ENCODE peak calls at places on chromosomes 4 and X, in eight cellular contexts. T is right atrium auricular region, G is HFFc6, R is esophagus squamous epithelium, Q is fibroblast of mammary gland, X is astrocyte of the spinal cord, N is A549, W is GM23338. E is an unnamed sample.

GRCh38 chrX:38939067-38939466 is 137.8 kb downstream of the MID1IP1 start:
- DNase-seq in X (peak), N (no peak), T (no peak), G (no peak), W (no peak), R (no peak), Q (peak), E (peak)

GRCh38 chr4:146051724-146052396 is 113.2 kb upstream of the ZNF827 start:
- DNase-seq in T (no peak), X (peak), N (no peak), Q (peak), W (no peak), G (peak), R (no peak), E (peak)

GRCh38 chr4:168631241-168632151 is 134.6 kb downstream of the PALLD start:
- DNase-seq in N (peak), R (no peak), T (peak), X (peak), G (no peak), Q (peak), W (peak), E (peak)

GRCh38 chrX:154775611-154776349 is 13.1 kb downstream of the DKC1 start:
- DNase-seq in Q (peak), G (no peak), R (no peak), T (no peak), W (no peak), X (no peak), N (no peak), E (no peak)

GRCh38 chrX:82677281-82677680 is 830.8 kb upstream of the POU3F4 start:
- DNase-seq in X (peak), T (no peak), W (no peak), N (no peak), R (no peak), Q (no peak), G (no peak), E (no peak)

GRCh38 chrX:48786341-48786800 is at the start of gene GATA1:
- DNase-seq in T (no peak), X (no peak), R (no peak), G (no peak), Q (no peak), W (no peak), N (no peak), E (no peak)

GRCh38 chr4:31081375-31081774 is 361.2 kb downstream of the PCDH7 start:
- DNase-seq in W (no peak), G (no peak), N (no peak), Q (peak), R (no peak), T (no peak), X (peak), E (peak)

GRCh38 chr4:3346146-3346545 is 53.3 kb downstream of the RGS12 start:
- DNase-seq in X (peak), T (peak), G (peak), W (peak), Q (peak), N (peak), R (no peak), E (peak)

GRCh38 chr4:122379239-122379638 is 428 bp downstream of the ADAD1 start:
- DNase-seq in G (no peak), N (no peak), X (no peak), T (no peak), R (no peak), W (no peak), Q (no peak), E (no peak)

GRCh38 chrX:75181721-75182120 is 25.6 kb upstream of the ABCB7 start:
- DNase-seq in T (no peak), R (no peak), X (peak), W (no peak), G (peak), Q (peak), N (no peak), E (peak)

GRCh38 chr4:74635074-74635473 is 159.2 kb downstream of the BTC start:
- DNase-seq in W (no peak), N (no peak), G (no peak), R (no peak), Q (no peak), T (no peak), X (no peak), E (no peak)

GRCh38 chr4:46386570-46386969 is 3.4 kb downstream of the GABRA2 start:
- DNase-seq in G (no peak), N (no peak), R (no peak), T (no peak), Q (peak), X (no peak), W (peak), E (no peak)
- TF ChIP-seq CTCF in G (no peak), N (no peak), R (no peak), T (no peak), Q (no peak), X (peak), W (peak), E (peak)

GRCh38 chrX:119502727-119503483 is 34.7 kb downstream of the SLC25A5 start:
- DNase-seq in Q (peak), G (peak), W (no peak), N (peak), X (peak), T (no peak), R (no peak), E (no peak)
- TF ChIP-seq CTCF in Q (no peak), G (no peak), W (no peak), N (no peak), X (no peak), T (no peak), R (no peak), E (no peak)

GRCh38 chrX:15834827-15835595 is 19.6 kb downstream of the AP1S2 start:
- DNase-seq in N (no peak), Q (no peak), R (no peak), T (no peak), G (no peak), W (no peak), X (peak), E (no peak)

GRCh38 chrX:15843960-15844359 is 10.7 kb downstream of the AP1S2 start:
- DNase-seq in R (no peak), T (no peak), Q (no peak), G (no peak), X (no peak), W (no peak), N (no peak), E (no peak)

GRCh38 chrX:15834051-15834450 is 20.6 kb downstream of the AP1S2 start:
- DNase-seq in R (no peak), G (no peak), N (no peak), X (no peak), W (no peak), Q (no peak), T (no peak), E (no peak)

DNA sequence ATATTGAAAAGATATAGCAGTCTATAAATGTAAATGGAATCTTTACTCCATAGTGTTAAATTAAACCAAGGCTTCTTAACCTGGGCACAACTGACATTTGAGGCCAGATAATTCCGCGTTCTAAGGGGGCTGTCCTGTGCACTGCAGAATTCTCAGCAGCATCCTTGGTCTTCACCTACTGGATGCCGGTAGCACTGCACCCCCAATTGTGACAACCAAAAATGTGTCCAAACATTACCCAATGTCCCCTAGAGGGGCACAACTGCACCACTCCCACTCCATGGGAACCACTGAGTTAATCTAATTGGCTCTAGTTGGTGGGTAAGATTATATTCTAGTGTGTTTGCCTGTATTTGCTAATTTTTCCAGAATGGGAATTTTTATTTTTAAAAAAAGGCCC is 16.6 kb downstream of the AP1S2 start:
- DNase-seq in Q (no peak), X (no peak), T (no peak), R (no peak), G (no peak), W (peak), N (peak), E (no peak)
- TF ChIP-seq CTCF in Q (peak), X (peak), T (no peak), R (no peak), G (peak), W (peak), N (no peak), E (peak)

DNA sequence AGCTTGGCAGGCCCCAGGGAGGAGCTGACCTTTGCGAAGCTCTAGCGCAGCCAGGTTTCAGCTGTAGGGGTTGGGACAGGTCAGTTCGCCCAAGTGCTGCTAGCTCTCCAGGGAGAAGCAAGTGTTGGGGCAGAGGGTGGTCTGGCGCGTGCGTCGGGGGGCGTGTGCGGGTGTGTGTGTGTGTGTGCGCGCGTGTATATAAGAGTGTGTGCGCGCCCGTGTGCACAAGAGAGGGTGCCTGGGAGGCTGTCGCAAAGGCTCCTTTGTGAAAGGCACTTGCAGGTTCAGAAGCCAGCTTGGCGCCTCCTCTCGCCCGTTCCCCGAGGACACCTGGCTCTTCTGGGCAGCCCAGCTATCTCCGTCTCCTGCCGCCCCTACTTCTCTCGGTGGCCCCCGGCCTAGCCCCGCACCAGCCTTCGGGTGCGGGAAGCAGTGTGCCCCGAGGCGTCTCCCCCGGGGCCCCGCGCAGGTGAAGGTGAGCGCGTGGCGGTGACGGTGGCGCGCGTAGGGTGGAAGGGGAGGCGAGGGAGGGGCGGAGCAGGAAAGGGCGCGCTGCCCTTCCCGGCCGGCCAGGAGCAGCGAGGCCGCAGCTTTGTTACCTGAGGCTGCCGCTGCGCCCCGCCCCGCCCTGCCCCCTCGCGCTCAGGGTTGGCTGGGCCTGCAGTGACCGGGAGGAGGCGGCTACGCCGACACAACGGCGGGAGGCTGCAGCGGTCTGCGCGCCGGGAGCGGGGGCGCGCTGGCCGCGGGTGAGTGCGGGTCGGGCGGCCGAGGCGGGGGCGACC is at the start of gene FHDC1:
- DNase-seq in X (no peak), W (peak), T (no peak), R (no peak), Q (no peak), G (no peak), N (no peak), E (no peak)
- TF ChIP-seq CTCF in X (no peak), W (no peak), T (no peak), R (peak), Q (no peak), G (no peak), N (no peak), E (no peak)

GRCh38 chr4:128220286-128221235 is 67.1 kb downstream of the PGRMC2 start:
- DNase-seq in G (peak), R (no peak), X (peak), Q (peak), T (no peak), W (peak), N (peak), E (peak)
- TF ChIP-seq CTCF in G (peak), R (no peak), X (peak), Q (peak), T (no peak), W (peak), N (peak), E (no peak)

GRCh38 chr4:183601381-183601780 is 57.6 kb downstream of the RWDD4 start:
- DNase-seq in X (no peak), N (no peak), W (no peak), G (no peak), Q (no peak), T (no peak), R (no peak), E (no peak)

GRCh38 chr4:183599690-183600089 is 59.3 kb downstream of the RWDD4 start:
- DNase-seq in T (no peak), Q (peak), N (no peak), W (no peak), R (no peak), G (peak), X (no peak), E (no peak)

GRCh38 chr4:183599284-183599683 is 59.7 kb downstream of the RWDD4 start:
- DNase-seq in X (no peak), T (no peak), G (no peak), R (no peak), W (no peak), Q (no peak), N (no peak), E (no peak)

GRCh38 chr4:183600189-183600685 is 58.7 kb downstream of the RWDD4 start:
- DNase-seq in Q (no peak), G (no peak), W (peak), T (no peak), X (no peak), R (no peak), N (no peak), E (no peak)

DNA sequence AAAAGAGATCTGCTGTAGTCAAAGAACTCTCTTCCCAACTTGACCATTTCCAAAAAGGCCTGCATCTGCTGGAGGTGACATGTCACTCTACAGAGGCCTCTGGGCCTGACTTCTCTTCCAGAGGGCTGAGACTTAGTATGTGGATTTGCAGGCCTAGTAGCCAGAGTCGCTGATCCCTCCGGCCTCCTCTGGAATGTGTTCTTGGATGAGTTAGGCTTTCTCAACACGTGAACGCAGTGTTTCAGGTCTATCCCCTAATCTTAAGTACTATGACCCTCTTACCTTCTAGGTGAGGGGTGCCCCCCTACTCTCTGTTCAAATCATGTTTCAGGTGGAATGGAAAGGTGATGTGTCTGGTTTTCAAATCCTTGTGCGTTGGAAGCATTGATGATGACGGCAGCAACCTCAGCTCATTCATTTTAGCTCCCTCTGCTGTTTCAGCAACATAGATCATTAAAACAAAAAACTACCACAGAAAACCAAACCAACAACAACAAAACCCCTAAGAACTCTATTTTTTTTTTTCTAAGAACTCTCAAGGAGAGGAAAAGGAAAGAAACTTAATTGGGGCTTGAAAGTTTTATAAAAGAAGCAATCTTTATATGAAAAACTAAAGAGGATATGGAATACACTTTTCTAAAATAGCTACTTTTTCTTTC is 56.4 kb downstream of the RWDD4 start:
- DNase-seq in W (peak), Q (peak), R (no peak), N (no peak), G (no peak), T (no peak), X (no peak), E (no peak)
- TF ChIP-seq CTCF in W (peak), Q (peak), R (peak), N (peak), G (peak), T (no peak), X (peak), E (peak)

DNA sequence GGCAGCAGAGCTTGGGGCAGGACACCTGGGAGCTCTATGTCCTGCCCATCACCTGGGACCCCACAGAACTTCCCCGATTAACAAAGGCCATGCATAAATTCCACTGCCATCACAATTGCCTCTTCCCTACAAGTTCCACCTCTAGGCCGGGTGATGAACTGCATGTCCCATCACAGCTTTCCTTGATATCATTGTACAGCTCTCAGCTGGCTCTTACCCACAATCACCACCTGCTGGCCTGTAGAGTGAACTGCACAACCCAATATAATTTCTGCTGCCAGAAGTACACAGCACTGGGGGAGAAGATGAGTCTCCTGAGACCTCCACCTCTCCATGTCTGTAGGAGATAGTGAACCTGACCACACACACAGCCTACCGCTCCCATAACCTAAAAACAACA is 285.0 kb upstream of the AADAT start:
- DNase-seq in G (no peak), R (no peak), W (peak), N (peak), Q (peak), X (no peak), T (no peak), E (no peak)
- TF ChIP-seq CTCF in G (peak), R (peak), W (peak), N (no peak), Q (peak), X (peak), T (no peak), E (peak)